ENCODE peak calls at places on chromosomes 12 and 14, in five cellular contexts. S, W, O, X and L are unnamed samples. For H3K27me3 and H3K4me1, the result is how much of the 10 kb centered on the place peaks cover.

GRCh38 chr12:524167-524951 is 64.6 kb downstream of the B4GALNT3 start:
- DNase-seq in S (no peak), W (no peak), O (no peak), X (no peak), L (no peak)

GRCh38 chr12:117518594-117519270 is 157.3 kb upstream of the NOS1 start:
- DNase-seq in S (no peak), W (no peak), O (no peak), X (no peak), L (no peak)

GRCh38 chr14:54447231-54447692 is 6.1 kb upstream of the CNIH1 start:
- DNase-seq in S (no peak), W (no peak), O (no peak), X (no peak), L (no peak)

GRCh38 chr12:66719862-66720261 is 41.0 kb upstream of the GRIP1 start:
- DNase-seq in S (no peak), W (no peak), O (no peak), X (no peak), L (no peak)

GRCh38 chr12:15526033-15526432 is 203.7 kb downstream of the PTPRO start:
- DNase-seq in S (peak), W (no peak), O (no peak), X (no peak), L (no peak)

GRCh38 chr12:2960432-2960956 is 1.3 kb downstream of the TEAD4 start:
- DNase-seq in S (no peak), W (no peak), O (no peak), X (no peak), L (no peak)

GRCh38 chr12:131701705-131702572 is 9.0 kb upstream of the SFSWAP start:
- DNase-seq in S (peak), W (no peak), O (no peak), X (no peak), L (no peak)

GRCh38 chr14:55128386-55129085 is 516 bp upstream of the LGALS3 start:
- DNase-seq in S (no peak), W (no peak), O (no peak), X (no peak), L (no peak)

GRCh38 chr14:77455966-77456640 is 1.3 kb downstream of the VIPAS39 start:
- DNase-seq in S (no peak), W (no peak), O (no peak), X (no peak), L (no peak)

GRCh38 chr12:3083949-3084348 is 6.8 kb downstream of the TSPAN9 start:
- DNase-seq in S (no peak), W (no peak), O (no peak), X (no peak), L (no peak)

GRCh38 chr14:65263161-65263788 is 149.3 kb upstream of the FUT8 start:
- DNase-seq in S (no peak), W (no peak), O (no peak), X (no peak), L (no peak)

DNA sequence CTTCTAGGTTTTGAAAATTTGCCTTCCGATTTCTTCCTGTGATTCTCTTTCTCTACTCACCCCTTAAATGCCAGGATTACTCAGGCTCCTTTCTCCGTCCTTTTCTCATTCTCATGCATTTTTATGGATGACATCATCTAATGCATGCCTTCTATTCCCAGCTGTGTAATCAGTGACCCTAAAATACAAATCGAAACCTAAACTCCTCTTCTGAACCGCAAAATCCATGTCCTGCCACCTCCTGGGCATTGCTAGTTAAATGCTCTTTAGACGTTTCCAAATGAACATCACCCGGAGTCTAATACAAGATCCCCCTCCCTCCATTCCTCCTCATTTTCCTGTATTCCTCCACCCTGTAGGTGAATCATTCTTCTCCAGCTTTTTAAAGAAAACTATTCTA is 1703.1 kb upstream of the FLRT2 start:
- DNase-seq in S (peak), W (no peak), O (no peak), X (no peak), L (no peak)
- H3K4me3 ChIP-seq in S (no peak), W (peak), O (no peak), X (no peak), L (no peak)

GRCh38 chr12:1883513-1883912 is 34.9 kb downstream of the CACNA2D4 start:
- DNase-seq in S (no peak), W (no peak), O (no peak), X (no peak), L (no peak)

GRCh38 chr12:1886396-1887008 is 31.9 kb downstream of the CACNA2D4 start:
- DNase-seq in S (no peak), W (no peak), O (no peak), X (no peak), L (no peak)

GRCh38 chr12:1885605-1886245 is 32.7 kb downstream of the CACNA2D4 start:
- DNase-seq in S (no peak), W (no peak), O (no peak), X (no peak), L (no peak)

GRCh38 chr12:1884651-1885050 is 33.8 kb downstream of the CACNA2D4 start:
- DNase-seq in S (no peak), W (no peak), O (no peak), X (no peak), L (no peak)

DNA sequence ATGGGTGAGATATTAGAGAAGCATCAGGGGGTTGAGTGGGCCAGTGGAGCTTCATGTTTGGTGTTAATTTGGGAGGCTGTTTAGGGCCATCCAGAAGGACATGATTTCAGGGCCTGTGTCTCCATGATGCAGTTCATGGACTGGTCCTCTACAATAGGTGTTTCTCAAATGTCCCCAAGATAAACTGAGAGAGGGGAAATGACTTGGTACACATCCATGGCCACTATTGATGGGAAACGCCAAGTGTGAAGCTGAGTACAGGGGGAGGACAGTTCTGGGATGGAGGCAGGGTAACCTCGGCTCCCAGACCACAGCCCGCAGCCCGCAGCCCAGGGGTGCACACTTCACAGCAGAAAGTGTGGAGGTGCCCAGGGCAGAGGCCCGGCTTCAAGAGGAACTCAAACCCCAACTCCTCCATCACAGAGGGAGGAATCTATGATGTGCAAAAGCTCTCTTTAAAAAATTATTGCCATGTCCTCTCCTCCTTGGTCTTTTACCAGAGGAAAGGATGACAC is 33.3 kb downstream of the CACNA2D4 start:
- DNase-seq in S (no peak), W (no peak), O (no peak), X (no peak), L (no peak)
- H3K27me3 ChIP-seq in S (under half), W (under half), O (under half), X (under half), L (under half)

DNA sequence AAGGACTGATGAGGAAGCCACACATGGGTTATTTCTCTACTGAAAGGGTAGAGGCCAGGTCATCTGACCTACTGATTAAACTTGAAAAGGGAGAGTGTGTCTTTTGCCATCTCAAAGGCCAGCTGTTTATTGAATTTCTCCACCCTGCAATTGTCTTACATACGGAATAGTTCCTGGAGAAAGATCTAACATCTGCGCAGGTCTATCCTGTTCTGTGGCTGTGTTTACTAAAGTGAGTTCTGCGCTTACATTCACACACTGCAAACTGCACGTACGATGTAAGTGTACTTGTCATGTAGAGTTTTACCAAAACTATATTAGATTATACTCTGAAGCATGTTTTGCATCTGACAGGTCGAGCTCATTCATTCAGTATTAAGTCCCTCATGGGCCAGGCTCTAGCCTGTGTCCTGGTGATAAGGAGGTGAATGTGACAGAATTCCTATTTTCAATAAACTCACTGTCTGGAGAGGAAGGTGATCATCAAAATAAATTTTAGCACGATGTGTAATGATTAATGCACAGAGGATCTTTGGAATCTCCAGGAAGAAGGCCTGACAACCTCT is 96.6 kb downstream of the PRKCH start:
- DNase-seq in S (no peak), W (no peak), O (no peak), X (no peak), L (no peak)
- H3K4me1 ChIP-seq in S (under half), W (under half), O (under half), X (under half), L (half or more)

GRCh38 chr12:12736759-12737676 is 19.9 kb downstream of the CDKN1B start:
- DNase-seq in S (peak), W (no peak), O (no peak), X (peak), L (peak)
- H3K4me3 ChIP-seq in S (no peak), W (no peak), O (no peak), X (no peak), L (no peak)

DNA sequence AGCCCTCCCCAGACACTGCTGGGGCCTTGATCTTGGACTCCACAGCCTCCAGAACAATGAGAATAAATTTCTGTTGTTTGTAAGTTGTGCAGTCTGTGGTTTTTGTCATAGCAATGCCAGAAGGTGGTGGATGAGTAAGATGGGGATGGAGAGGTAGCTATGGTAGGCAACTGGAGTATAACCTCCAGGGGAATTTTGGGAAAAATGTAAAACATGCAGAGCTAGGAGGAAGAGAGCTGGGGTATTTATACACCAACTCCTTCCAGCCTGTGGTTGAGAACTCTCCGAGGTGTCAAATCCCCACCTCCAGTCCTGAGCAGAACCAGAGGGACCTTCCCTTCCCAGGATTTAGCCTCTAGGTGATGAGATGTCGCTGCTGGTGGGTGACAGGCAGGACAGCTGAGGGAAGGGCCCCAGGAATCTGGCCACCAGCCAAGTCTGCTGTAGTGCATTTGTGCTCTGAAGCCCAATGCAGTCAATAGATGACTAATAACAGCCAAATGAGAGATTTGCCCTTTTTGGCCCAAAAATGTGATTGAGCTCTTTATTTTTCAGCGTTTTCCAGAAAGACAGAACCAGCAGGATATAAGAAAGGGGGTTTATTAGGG is 19.1 kb upstream of the CEP170B start:
- DNase-seq in S (no peak), W (no peak), O (no peak), X (no peak), L (no peak)
- H3K27me3 ChIP-seq in S (under half), W (under half), O (under half), X (under half), L (under half)

GRCh38 chr12:31965090-31965489 is 5.9 kb downstream of the RESF1 start:
- DNase-seq in S (peak), W (no peak), O (no peak), X (no peak), L (no peak)
- H3K4me1 ChIP-seq in S (half or more), W (under half), O (under half), X (under half), L (half or more)

GRCh38 chr14:91866061-91866460 is 1.3 kb downstream of the TC2N start:
- DNase-seq in S (no peak), W (no peak), O (no peak), X (no peak), L (no peak)
- H3K4me3 ChIP-seq in S (no peak), W (no peak), O (no peak), X (no peak), L (no peak)

DNA sequence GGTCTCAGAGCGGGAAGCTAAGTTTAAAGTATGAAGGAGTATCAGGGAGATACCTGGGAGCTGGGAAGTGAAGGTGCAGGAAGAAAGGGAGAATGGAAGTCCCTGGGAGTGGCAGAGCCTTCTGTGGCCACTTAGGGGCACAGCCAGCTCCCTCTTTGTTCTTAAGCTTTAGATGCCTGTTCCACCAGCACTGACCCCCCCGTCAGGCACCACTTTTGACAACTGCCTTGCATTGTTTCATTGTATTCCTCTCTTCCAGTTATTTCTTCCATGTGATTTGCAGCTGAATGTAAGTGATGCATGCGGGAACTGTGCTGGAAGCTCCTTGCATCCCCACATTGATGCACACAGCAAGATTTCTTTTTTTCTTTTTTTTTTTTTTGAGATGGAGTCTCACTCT is 2.6 kb downstream of the GALNT16 start:
- DNase-seq in S (peak), W (no peak), O (no peak), X (no peak), L (no peak)
- H3K27me3 ChIP-seq in S (half or more), W (under half), O (under half), X (under half), L (under half)